ENCODE peak calls at places on chromosomes 5 and 9, in seven cellular contexts. L, K, N, A, E, G and D are unnamed samples.

GRCh38 chr9:34403554-34404380 is 27.1 kb upstream of the MYORG start:
- DNase-seq in E (peak), G (peak), N (peak), K (peak), L (peak), A (no peak), D (peak)

GRCh38 chr9:761155-761792 is 80.2 kb upstream of the DMRT1 start:
- DNase-seq in E (no peak), L (no peak), N (no peak), G (no peak), K (no peak), A (no peak), D (no peak)

GRCh38 chr5:115831163-115831768 is 10.1 kb downstream of the ATG12 start:
- DNase-seq in A (no peak), G (no peak), L (no peak), E (peak), N (peak), K (no peak), D (peak)

GRCh38 chr5:14190194-14191164 is 47.3 kb downstream of the TRIO start:
- DNase-seq in N (no peak), L (no peak), E (peak), K (peak), A (no peak), G (no peak), D (peak)

GRCh38 chr5:131795879-131796792 is 681 bp downstream of the FNIP1 start:
- DNase-seq in E (peak), N (peak), L (peak), A (no peak), K (no peak), G (peak), D (peak)

GRCh38 chr5:106314221-106314824 is 1356.4 kb downstream of the EFNA5 start:
- DNase-seq in K (no peak), N (no peak), E (no peak), A (no peak), G (no peak), L (no peak), D (no peak)

GRCh38 chr5:2721739-2722138 is 29.7 kb downstream of the IRX2 start:
- DNase-seq in A (no peak), K (no peak), G (no peak), N (no peak), E (no peak), L (no peak), D (no peak)

GRCh38 chr5:134581241-134581981 is 51.2 kb downstream of the SAR1B start:
- DNase-seq in N (no peak), G (no peak), L (no peak), K (no peak), A (no peak), E (no peak), D (no peak)

GRCh38 chr5:169626779-169627178 is 10.3 kb upstream of the DOCK2 start:
- DNase-seq in L (no peak), A (no peak), N (no peak), K (peak), G (no peak), E (peak), D (peak)

GRCh38 chr5:138790684-138791083 is 37.5 kb downstream of the CTNNA1 start:
- DNase-seq in E (no peak), A (no peak), G (no peak), N (no peak), L (no peak), K (no peak), D (peak)

GRCh38 chr5:15757103-15757502 is 257.1 kb downstream of the FBXL7 start:
- DNase-seq in K (no peak), L (no peak), N (no peak), G (no peak), E (peak), A (no peak), D (peak)

GRCh38 chr5:83474986-83475385 is 3.4 kb downstream of the VCAN start:
- DNase-seq in L (no peak), E (peak), K (no peak), N (no peak), G (no peak), A (no peak), D (peak)

GRCh38 chr9:8268881-8269280 is 469.3 kb upstream of the DMAC1 start:
- DNase-seq in N (no peak), A (no peak), L (no peak), K (no peak), E (no peak), G (no peak), D (no peak)

GRCh38 chr5:134893748-134894505 is 11.0 kb upstream of the PCBD2 start:
- DNase-seq in L (no peak), G (no peak), K (no peak), A (no peak), N (no peak), E (no peak), D (no peak)

GRCh38 chr9:103126494-103126893 is 131.4 kb downstream of the CYLC2 start:
- DNase-seq in A (no peak), L (no peak), G (no peak), K (no peak), E (no peak), N (no peak), D (no peak)

GRCh38 chr9:133107961-133108793 is 12.9 kb downstream of the RALGDS start:
- DNase-seq in A (no peak), E (no peak), K (no peak), N (no peak), G (no peak), L (no peak), D (no peak)

GRCh38 chr5:135477594-135477993 is 25.4 kb upstream of the TIFAB start:
- DNase-seq in K (no peak), A (no peak), E (no peak), N (no peak), L (no peak), G (no peak), D (no peak)

GRCh38 chr5:106116682-106117081 is 1554.1 kb downstream of the EFNA5 start:
- DNase-seq in G (no peak), L (no peak), K (no peak), N (no peak), A (no peak), E (no peak), D (peak)

GRCh38 chr5:124951676-124952075 is 205.2 kb upstream of the ZNF608 start:
- DNase-seq in L (no peak), A (no peak), N (no peak), E (no peak), G (no peak), K (no peak), D (no peak)

GRCh38 chr9:27784999-27785713 is 211.9 kb upstream of the C9orf72 start:
- DNase-seq in G (peak), K (no peak), L (peak), A (no peak), E (no peak), N (no peak), D (no peak)

GRCh38 chr5:56409331-56410190 is 176.4 kb upstream of the ANKRD55 start:
- DNase-seq in E (peak), K (no peak), L (no peak), G (no peak), A (no peak), N (no peak), D (peak)

GRCh38 chr9:3956081-3956701 is 343.7 kb downstream of the GLIS3 start:
- DNase-seq in E (no peak), G (no peak), N (no peak), L (no peak), K (no peak), A (no peak), D (no peak)

GRCh38 chr5:147303976-147304375 is 69.2 kb downstream of the STK32A start:
- DNase-seq in E (peak), L (no peak), K (peak), A (no peak), N (no peak), G (no peak), D (peak)

GRCh38 chr5:103862398-103862797 is 299.8 kb upstream of the NUDT12 start:
- DNase-seq in L (no peak), A (no peak), G (no peak), K (no peak), E (no peak), N (no peak), D (no peak)

GRCh38 chr5:138890686-138891085 is 15.6 kb upstream of the LRRTM2 start:
- DNase-seq in G (no peak), E (no peak), K (no peak), A (no peak), N (no peak), L (no peak), D (no peak)

GRCh38 chr9:76964612-76965011 is 54.8 kb upstream of the FOXB2 start:
- DNase-seq in L (no peak), A (no peak), K (no peak), N (no peak), G (no peak), E (peak), D (no peak)

GRCh38 chr5:38165435-38165834 is 92.9 kb upstream of the EGFLAM start:
- DNase-seq in E (no peak), N (no peak), A (no peak), L (no peak), G (no peak), K (no peak), D (no peak)

GRCh38 chr5:4700082-4700481 is 440.0 kb upstream of the ADAMTS16 start:
- DNase-seq in L (peak), K (no peak), E (no peak), A (no peak), G (no peak), N (no peak), D (peak)

GRCh38 chr9:123348317-123348992 is 7.5 kb upstream of the CRB2 start:
- DNase-seq in E (no peak), G (no peak), K (no peak), N (no peak), L (no peak), A (no peak), D (no peak)

GRCh38 chr5:119386945-119387344 is 31.1 kb downstream of the TNFAIP8 start:
- DNase-seq in G (no peak), A (no peak), E (no peak), K (no peak), N (no peak), L (no peak), D (no peak)

GRCh38 chr9:131222460-131222859 is 53.9 kb downstream of the FAM78A start:
- DNase-seq in E (no peak), K (no peak), N (no peak), L (no peak), G (no peak), A (no peak), D (no peak)